ENCODE peak calls at places on chromosomes 1 and 21, in ten cellular contexts. One of them, this sample, is unnamed.

GRCh38 chr1:22347854-22348760 is 103.5 kb upstream of the ZBTB40 start:
- DNase-seq in GM13977: no peak
- DNase-seq in stimulated activated CD4-positive, alpha-beta T cell treated with anti-CD3 and anti-CD28 coated beads, TNF-alpha, amount 100 ng/mL, for 1 hour: no peak
- DNase-seq in NCI-H1105: no peak
- DNase-seq in stimulated activated CD8-positive, alpha-beta memory T cell treated with anti-CD3 and anti-CD28 coated beads, Interleukin-15, amount 100 ng/mL, for 24 hours: no peak
- DNase-seq in right atrium auricular region: no peak
- DNase-seq in neural crest cell: no peak
- DNase-seq in NCI-H2171: no peak
- DNase-seq in NCI-H2029: peak; percentile 28
- DNase-seq in Daoy: no peak
- DNase-seq in this sample: no peak

GRCh38 chr1:8223531-8223930 is 94.4 kb upstream of the SLC45A1 start:
- DNase-seq in NCI-H1105: no peak
- DNase-seq in neural crest cell: no peak
- DNase-seq in NCI-H2171: no peak
- DNase-seq in right atrium auricular region: no peak
- DNase-seq in stimulated activated CD8-positive, alpha-beta memory T cell treated with anti-CD3 and anti-CD28 coated beads, Interleukin-15, amount 100 ng/mL, for 24 hours: no peak
- DNase-seq in NCI-H2029: no peak
- DNase-seq in stimulated activated CD4-positive, alpha-beta T cell treated with anti-CD3 and anti-CD28 coated beads, TNF-alpha, amount 100 ng/mL, for 1 hour: no peak
- DNase-seq in Daoy: no peak
- DNase-seq in GM13977: no peak
- DNase-seq in this sample: no peak

GRCh38 chr1:84078108-84078823 is 65.8 kb upstream of the PRKACB start:
- DNase-seq in Daoy: peak; percentile 68
- DNase-seq in right atrium auricular region: no peak
- DNase-seq in NCI-H1105: no peak
- DNase-seq in NCI-H2029: no peak
- DNase-seq in neural crest cell: no peak
- DNase-seq in stimulated activated CD4-positive, alpha-beta T cell treated with anti-CD3 and anti-CD28 coated beads, TNF-alpha, amount 100 ng/mL, for 1 hour: peak; percentile 7
- DNase-seq in GM13977: peak; percentile 31
- DNase-seq in NCI-H2171: no peak
- DNase-seq in stimulated activated CD8-positive, alpha-beta memory T cell treated with anti-CD3 and anti-CD28 coated beads, Interleukin-15, amount 100 ng/mL, for 24 hours: no peak
- DNase-seq in this sample: peak; percentile 90

GRCh38 chr1:234154320-234155251 is 218.7 kb upstream of the COA6 start:
- DNase-seq in stimulated activated CD8-positive, alpha-beta memory T cell treated with anti-CD3 and anti-CD28 coated beads, Interleukin-15, amount 100 ng/mL, for 24 hours: no peak
- DNase-seq in Daoy: peak; percentile 62
- DNase-seq in stimulated activated CD4-positive, alpha-beta T cell treated with anti-CD3 and anti-CD28 coated beads, TNF-alpha, amount 100 ng/mL, for 1 hour: no peak
- DNase-seq in right atrium auricular region: no peak
- DNase-seq in NCI-H1105: peak; percentile 16
- DNase-seq in NCI-H2029: peak; percentile 43
- DNase-seq in neural crest cell: peak; percentile 14
- DNase-seq in GM13977: peak; percentile 50
- DNase-seq in NCI-H2171: peak; percentile 67
- DNase-seq in this sample: no peak

GRCh38 chr21:36150192-36150711 is 6.4 kb upstream of the DOP1B start:
- DNase-seq in NCI-H1105: no peak
- DNase-seq in stimulated activated CD4-positive, alpha-beta T cell treated with anti-CD3 and anti-CD28 coated beads, TNF-alpha, amount 100 ng/mL, for 1 hour: no peak
- DNase-seq in NCI-H2029: peak; percentile 68
- DNase-seq in right atrium auricular region: no peak
- DNase-seq in neural crest cell: no peak
- DNase-seq in stimulated activated CD8-positive, alpha-beta memory T cell treated with anti-CD3 and anti-CD28 coated beads, Interleukin-15, amount 100 ng/mL, for 24 hours: no peak
- DNase-seq in Daoy: peak; percentile 55
- DNase-seq in GM13977: no peak
- DNase-seq in NCI-H2171: no peak
- DNase-seq in this sample: peak; percentile 25

GRCh38 chr1:244304156-244304555 is 147.6 kb downstream of the ADSS2 start:
- DNase-seq in stimulated activated CD8-positive, alpha-beta memory T cell treated with anti-CD3 and anti-CD28 coated beads, Interleukin-15, amount 100 ng/mL, for 24 hours: no peak
- DNase-seq in NCI-H2171: no peak
- DNase-seq in Daoy: no peak
- DNase-seq in neural crest cell: no peak
- DNase-seq in stimulated activated CD4-positive, alpha-beta T cell treated with anti-CD3 and anti-CD28 coated beads, TNF-alpha, amount 100 ng/mL, for 1 hour: no peak
- DNase-seq in NCI-H1105: no peak
- DNase-seq in right atrium auricular region: no peak
- DNase-seq in NCI-H2029: no peak
- DNase-seq in GM13977: no peak
- DNase-seq in this sample: no peak

GRCh38 chr1:223706077-223706988 is 6.0 kb upstream of the CAPN2 start:
- DNase-seq in stimulated activated CD8-positive, alpha-beta memory T cell treated with anti-CD3 and anti-CD28 coated beads, Interleukin-15, amount 100 ng/mL, for 24 hours: no peak
- DNase-seq in NCI-H1105: peak; percentile 51
- DNase-seq in neural crest cell: no peak
- DNase-seq in right atrium auricular region: no peak
- DNase-seq in Daoy: peak; percentile 77
- DNase-seq in NCI-H2171: peak; percentile 79
- DNase-seq in NCI-H2029: peak; percentile 76
- DNase-seq in GM13977: no peak
- DNase-seq in stimulated activated CD4-positive, alpha-beta T cell treated with anti-CD3 and anti-CD28 coated beads, TNF-alpha, amount 100 ng/mL, for 1 hour: no peak
- DNase-seq in this sample: no peak

GRCh38 chr1:61337037-61337436 is 254.7 kb downstream of the NFIA start:
- DNase-seq in neural crest cell: no peak
- DNase-seq in NCI-H2029: no peak
- DNase-seq in stimulated activated CD4-positive, alpha-beta T cell treated with anti-CD3 and anti-CD28 coated beads, TNF-alpha, amount 100 ng/mL, for 1 hour: no peak
- DNase-seq in right atrium auricular region: no peak
- DNase-seq in GM13977: no peak
- DNase-seq in NCI-H1105: no peak
- DNase-seq in stimulated activated CD8-positive, alpha-beta memory T cell treated with anti-CD3 and anti-CD28 coated beads, Interleukin-15, amount 100 ng/mL, for 24 hours: no peak
- DNase-seq in Daoy: no peak
- DNase-seq in NCI-H2171: no peak
- DNase-seq in this sample: no peak

GRCh38 chr1:6727535-6727934 is 25.9 kb upstream of the DNAJC11 start:
- DNase-seq in NCI-H2029: peak; percentile 26
- DNase-seq in stimulated activated CD4-positive, alpha-beta T cell treated with anti-CD3 and anti-CD28 coated beads, TNF-alpha, amount 100 ng/mL, for 1 hour: peak; percentile 50
- DNase-seq in right atrium auricular region: no peak
- DNase-seq in stimulated activated CD8-positive, alpha-beta memory T cell treated with anti-CD3 and anti-CD28 coated beads, Interleukin-15, amount 100 ng/mL, for 24 hours: peak; percentile 37
- DNase-seq in neural crest cell: peak; percentile 77
- DNase-seq in Daoy: peak; percentile 68
- DNase-seq in NCI-H2171: peak; percentile 23
- DNase-seq in NCI-H1105: no peak
- DNase-seq in GM13977: peak; percentile 74
- DNase-seq in this sample: no peak

GRCh38 chr21:31713973-31714740 is 17.8 kb downstream of the SCAF4 start:
- DNase-seq in stimulated activated CD8-positive, alpha-beta memory T cell treated with anti-CD3 and anti-CD28 coated beads, Interleukin-15, amount 100 ng/mL, for 24 hours: no peak
- DNase-seq in NCI-H2171: no peak
- DNase-seq in right atrium auricular region: no peak
- DNase-seq in GM13977: no peak
- DNase-seq in neural crest cell: no peak
- DNase-seq in Daoy: no peak
- DNase-seq in NCI-H2029: no peak
- DNase-seq in stimulated activated CD4-positive, alpha-beta T cell treated with anti-CD3 and anti-CD28 coated beads, TNF-alpha, amount 100 ng/mL, for 1 hour: no peak
- DNase-seq in NCI-H1105: no peak
- DNase-seq in this sample: no peak

GRCh38 chr1:154975409-154976205 is 1.1 kb downstream of the CKS1B start:
- DNase-seq in neural crest cell: no peak
- DNase-seq in stimulated activated CD4-positive, alpha-beta T cell treated with anti-CD3 and anti-CD28 coated beads, TNF-alpha, amount 100 ng/mL, for 1 hour: peak; percentile 54
- DNase-seq in GM13977: peak; percentile 55
- DNase-seq in NCI-H2029: peak; percentile 45
- DNase-seq in Daoy: peak; percentile 63
- DNase-seq in stimulated activated CD8-positive, alpha-beta memory T cell treated with anti-CD3 and anti-CD28 coated beads, Interleukin-15, amount 100 ng/mL, for 24 hours: peak; percentile 33
- DNase-seq in NCI-H1105: no peak
- DNase-seq in NCI-H2171: no peak
- DNase-seq in right atrium auricular region: no peak
- DNase-seq in this sample: no peak

GRCh38 chr1:85320371-85321131 is 44.1 kb upstream of the BCL10 start:
- DNase-seq in NCI-H1105: no peak
- DNase-seq in NCI-H2029: no peak
- DNase-seq in GM13977: no peak
- DNase-seq in NCI-H2171: peak; percentile 26
- DNase-seq in stimulated activated CD4-positive, alpha-beta T cell treated with anti-CD3 and anti-CD28 coated beads, TNF-alpha, amount 100 ng/mL, for 1 hour: no peak
- DNase-seq in neural crest cell: no peak
- DNase-seq in Daoy: peak; percentile 70
- DNase-seq in right atrium auricular region: no peak
- DNase-seq in stimulated activated CD8-positive, alpha-beta memory T cell treated with anti-CD3 and anti-CD28 coated beads, Interleukin-15, amount 100 ng/mL, for 24 hours: no peak
- DNase-seq in this sample: no peak

This sample was measured in chondrocyte.